ENCODE peak calls at places on chromosomes 3 and 15, in five cellular contexts. One of them, this sample, is unnamed.

GRCh38 chr3:154121236-154122095 is at the start of gene ARHGEF26:
- DNase-seq in fibroblast of the conjunctiva: peak
- DNase-seq in mucosa of gallbladder: peak
- DNase-seq in neural progenitor cell: peak
- DNase-seq in HTR-8/SVneo: peak
- DNase-seq in this sample: peak

GRCh38 chr15:28015855-28016254 is 83.3 kb downstream of the OCA2 start:
- DNase-seq in fibroblast of the conjunctiva: no peak
- DNase-seq in mucosa of gallbladder: no peak
- DNase-seq in neural progenitor cell: no peak
- DNase-seq in HTR-8/SVneo: no peak
- DNase-seq in this sample: no peak

GRCh38 chr3:9730747-9731205 is 759 bp upstream of the BRPF1 start:
- DNase-seq in fibroblast of the conjunctiva: no peak
- DNase-seq in mucosa of gallbladder: no peak
- DNase-seq in neural progenitor cell: no peak
- DNase-seq in HTR-8/SVneo: no peak
- DNase-seq in this sample: no peak

GRCh38 chr3:57755368-57756021 is 614 bp upstream of the SLMAP start:
- DNase-seq in fibroblast of the conjunctiva: peak
- DNase-seq in mucosa of gallbladder: no peak
- DNase-seq in neural progenitor cell: peak
- DNase-seq in HTR-8/SVneo: peak
- DNase-seq in this sample: peak

GRCh38 chr3:81732642-81733041 is 28.8 kb downstream of the GBE1 start:
- DNase-seq in fibroblast of the conjunctiva: no peak
- DNase-seq in mucosa of gallbladder: no peak
- DNase-seq in neural progenitor cell: no peak
- DNase-seq in HTR-8/SVneo: no peak
- DNase-seq in this sample: no peak

GRCh38 chr3:17088602-17089313 is 204.0 kb downstream of the PLCL2 start:
- DNase-seq in fibroblast of the conjunctiva: no peak
- DNase-seq in mucosa of gallbladder: peak
- DNase-seq in neural progenitor cell: no peak
- DNase-seq in HTR-8/SVneo: no peak
- DNase-seq in this sample: no peak

GRCh38 chr3:143576568-143577270 is 271.5 kb downstream of the SLC9A9 start:
- DNase-seq in fibroblast of the conjunctiva: no peak
- DNase-seq in mucosa of gallbladder: no peak
- DNase-seq in neural progenitor cell: no peak
- DNase-seq in HTR-8/SVneo: no peak
- DNase-seq in this sample: no peak

GRCh38 chr3:157103860-157104259 is 56.1 kb downstream of the CCNL1 start:
- DNase-seq in fibroblast of the conjunctiva: no peak
- DNase-seq in mucosa of gallbladder: no peak
- DNase-seq in neural progenitor cell: no peak
- DNase-seq in HTR-8/SVneo: no peak
- DNase-seq in this sample: no peak

GRCh38 chr3:2863127-2863526 is 247.0 kb downstream of the IL5RA start:
- DNase-seq in fibroblast of the conjunctiva: no peak
- DNase-seq in mucosa of gallbladder: no peak
- DNase-seq in neural progenitor cell: no peak
- DNase-seq in HTR-8/SVneo: no peak
- DNase-seq in this sample: no peak

GRCh38 chr3:194736896-194737600 is 51.4 kb downstream of the FAM43A start:
- DNase-seq in fibroblast of the conjunctiva: no peak
- DNase-seq in mucosa of gallbladder: no peak
- DNase-seq in neural progenitor cell: no peak
- DNase-seq in HTR-8/SVneo: no peak
- DNase-seq in this sample: no peak

GRCh38 chr15:45634442-45635190 is at the start of gene SQOR:
- DNase-seq in fibroblast of the conjunctiva: no peak
- DNase-seq in mucosa of gallbladder: peak
- DNase-seq in neural progenitor cell: peak
- DNase-seq in HTR-8/SVneo: peak
- DNase-seq in this sample: peak

GRCh38 chr15:66151809-66152208 is 101.7 kb downstream of the MEGF11 start:
- DNase-seq in fibroblast of the conjunctiva: no peak
- DNase-seq in mucosa of gallbladder: no peak
- DNase-seq in neural progenitor cell: peak
- DNase-seq in HTR-8/SVneo: no peak
- DNase-seq in this sample: no peak

GRCh38 chr3:96430019-96430541 is 384.3 kb upstream of the EPHA6 start:
- DNase-seq in fibroblast of the conjunctiva: no peak
- DNase-seq in mucosa of gallbladder: no peak
- DNase-seq in neural progenitor cell: no peak
- DNase-seq in HTR-8/SVneo: no peak
- DNase-seq in this sample: no peak

GRCh38 chr3:194136519-194137313 is 768 bp downstream of the HES1 start:
- DNase-seq in fibroblast of the conjunctiva: no peak
- DNase-seq in mucosa of gallbladder: no peak
- DNase-seq in neural progenitor cell: peak
- DNase-seq in HTR-8/SVneo: peak
- DNase-seq in this sample: peak

GRCh38 chr15:32898991-32899613 is 181.3 kb downstream of the GREM1 start:
- DNase-seq in fibroblast of the conjunctiva: no peak
- DNase-seq in mucosa of gallbladder: no peak
- DNase-seq in neural progenitor cell: peak
- DNase-seq in HTR-8/SVneo: no peak
- DNase-seq in this sample: no peak

GRCh38 chr15:45187894-45188830 is at the start of gene SHF:
- DNase-seq in fibroblast of the conjunctiva: no peak
- DNase-seq in mucosa of gallbladder: peak
- DNase-seq in neural progenitor cell: peak
- DNase-seq in HTR-8/SVneo: peak
- DNase-seq in this sample: no peak

GRCh38 chr15:60369696-60370095 is 28.1 kb downstream of the ANXA2 start:
- DNase-seq in fibroblast of the conjunctiva: no peak
- DNase-seq in mucosa of gallbladder: no peak
- DNase-seq in neural progenitor cell: no peak
- DNase-seq in HTR-8/SVneo: no peak
- DNase-seq in this sample: no peak

GRCh38 chr3:71926242-71926560 is 141.3 kb upstream of the PROK2 start:
- DNase-seq in fibroblast of the conjunctiva: no peak
- DNase-seq in mucosa of gallbladder: peak
- DNase-seq in neural progenitor cell: peak
- DNase-seq in HTR-8/SVneo: peak
- DNase-seq in this sample: no peak

GRCh38 chr3:187259171-187259570 is 32.4 kb downstream of the MASP1 start:
- DNase-seq in fibroblast of the conjunctiva: no peak
- DNase-seq in mucosa of gallbladder: no peak
- DNase-seq in neural progenitor cell: no peak
- DNase-seq in HTR-8/SVneo: no peak
- DNase-seq in this sample: no peak

GRCh38 chr15:67549736-67550135 is 7.2 kb downstream of the MAP2K5 start:
- DNase-seq in fibroblast of the conjunctiva: no peak
- DNase-seq in mucosa of gallbladder: no peak
- DNase-seq in neural progenitor cell: no peak
- DNase-seq in HTR-8/SVneo: no peak
- DNase-seq in this sample: no peak

GRCh38 chr15:49064281-49064653 is 18.0 kb upstream of the SECISBP2L start:
- DNase-seq in fibroblast of the conjunctiva: no peak
- DNase-seq in mucosa of gallbladder: no peak
- DNase-seq in neural progenitor cell: no peak
- DNase-seq in HTR-8/SVneo: no peak
- DNase-seq in this sample: no peak

This sample was measured in MG63.